ENCODE peak calls at places on chromosomes 4 and X, in ten cellular contexts. L is H9, B is GM23248, U is mammary epithelial cell, P is endodermal cell, O is HCT116, H is fibroblast of lung, N is IMR-90, G is SK-N-SH, K is DND-41. D is an unnamed sample.

GRCh38 chr4:150176559-150176958 is 98.3 kb downstream of the DCLK2 start:
- DNase-seq in L (no peak), B (peak), U (peak), P (no peak), O (no peak), H (peak), N (peak), G (peak), K (no peak), D (no peak)

GRCh38 chr4:10461091-10461849 is 4.0 kb upstream of the ZNF518B start:
- DNase-seq in L (peak), B (peak), U (peak), P (peak), O (no peak), H (peak), N (peak), G (peak), K (no peak), D (peak)

GRCh38 chrX:150052226-150052625 is 113.9 kb upstream of the EOLA2 start:
- DNase-seq in L (no peak), B (no peak), U (peak), P (no peak), O (no peak), H (no peak), N (no peak), G (no peak), K (no peak), D (no peak)

GRCh38 chrX:40705658-40706312 is 29.6 kb downstream of the MED14 start:
- DNase-seq in L (no peak), B (no peak), U (no peak), P (no peak), O (no peak), H (no peak), N (no peak), G (no peak), K (no peak), D (no peak)

GRCh38 chr4:102640669-102641068 is 120.1 kb downstream of the MANBA start:
- DNase-seq in L (no peak), B (peak), U (peak), P (no peak), O (no peak), H (peak), N (peak), G (no peak), K (no peak), D (peak)

GRCh38 chr4:3442959-3443749 is 1.4 kb downstream of the HGFAC start:
- DNase-seq in L (peak), B (peak), U (peak), P (peak), O (no peak), H (no peak), N (no peak), G (peak), K (peak), D (peak)

GRCh38 chr4:7649741-7650531 is 215.2 kb upstream of the PSAPL1 start:
- DNase-seq in L (no peak), B (peak), U (peak), P (no peak), O (peak), H (peak), N (peak), G (no peak), K (no peak), D (peak)

GRCh38 chrX:2488621-2489285 is 12.0 kb downstream of the DHRSX start:
- DNase-seq in L (no peak), B (no peak), U (no peak), P (peak), O (no peak), H (no peak), N (no peak), G (no peak), K (no peak), D (no peak)

GRCh38 chr4:66911898-66912297 is 633.4 kb downstream of the CENPC start:
- DNase-seq in L (no peak), B (no peak), U (peak), P (no peak), O (no peak), H (peak), N (no peak), G (no peak), K (no peak), D (peak)

GRCh38 chr4:76434901-76435688 is at the start of gene SHROOM3:
- DNase-seq in L (no peak), B (peak), U (peak), P (peak), O (no peak), H (peak), N (no peak), G (no peak), K (no peak), D (peak)

GRCh38 chr4:45554423-45554822 is 569.4 kb downstream of the GABRG1 start:
- DNase-seq in L (no peak), B (peak), U (peak), P (no peak), O (no peak), H (peak), N (no peak), G (no peak), K (no peak), D (no peak)

GRCh38 chr4:185730387-185730786 is 81.6 kb downstream of the SORBS2 start:
- DNase-seq in L (no peak), B (no peak), U (peak), P (no peak), O (no peak), H (peak), N (no peak), G (no peak), K (peak), D (no peak)

GRCh38 chr4:143743591-143743990 is 43.1 kb upstream of the FREM3 start:
- DNase-seq in L (no peak), B (no peak), U (no peak), P (no peak), O (no peak), H (no peak), N (no peak), G (no peak), K (no peak), D (no peak)

GRCh38 chr4:106409901-106410889 is 41.6 kb upstream of the GIMD1 start:
- DNase-seq in L (peak), B (no peak), U (no peak), P (peak), O (no peak), H (peak), N (no peak), G (no peak), K (no peak), D (peak)

GRCh38 chrX:17519349-17519748 is 144.3 kb downstream of the NHS start:
- DNase-seq in L (no peak), B (peak), U (no peak), P (no peak), O (no peak), H (no peak), N (peak), G (no peak), K (no peak), D (no peak)

GRCh38 chr4:3196670-3197359 is 52.1 kb upstream of the MSANTD1 start:
- DNase-seq in L (no peak), B (no peak), U (no peak), P (peak), O (no peak), H (no peak), N (no peak), G (no peak), K (no peak), D (no peak)

GRCh38 chr4:48042979-48043461 is 26.4 kb downstream of the NIPAL1 start:
- DNase-seq in L (no peak), B (no peak), U (peak), P (no peak), O (no peak), H (no peak), N (no peak), G (no peak), K (no peak), D (no peak)

GRCh38 chrX:119690921-119691716 is 1.8 kb downstream of the SEPTIN6 start:
- DNase-seq in L (no peak), B (peak), U (peak), P (no peak), O (no peak), H (peak), N (peak), G (peak), K (peak), D (peak)

GRCh38 chr4:2163311-2163821 is 78.6 kb downstream of the HAUS3 start:
- DNase-seq in L (no peak), B (no peak), U (no peak), P (no peak), O (no peak), H (no peak), N (peak), G (no peak), K (no peak), D (no peak)

GRCh38 chrX:23720117-23720677 is 22.9 kb downstream of the ACOT9 start:
- DNase-seq in L (no peak), B (no peak), U (no peak), P (no peak), O (no peak), H (no peak), N (no peak), G (no peak), K (no peak), D (no peak)

GRCh38 chrX:148567229-148567628 is 66.8 kb downstream of the AFF2 start:
- DNase-seq in L (no peak), B (peak), U (peak), P (no peak), O (no peak), H (peak), N (peak), G (no peak), K (no peak), D (peak)

GRCh38 chr4:45502471-45502870 is 621.4 kb downstream of the GABRG1 start:
- DNase-seq in L (no peak), B (no peak), U (peak), P (no peak), O (no peak), H (no peak), N (no peak), G (no peak), K (no peak), D (no peak)

GRCh38 chrX:25343060-25343459 is 327.3 kb upstream of the ARX start:
- DNase-seq in L (no peak), B (no peak), U (no peak), P (no peak), O (no peak), H (no peak), N (no peak), G (no peak), K (no peak), D (no peak)

GRCh38 chr4:163380703-163381102 is 37.0 kb downstream of the NPY5R start:
- DNase-seq in L (no peak), B (no peak), U (no peak), P (no peak), O (no peak), H (no peak), N (no peak), G (no peak), K (no peak), D (no peak)

GRCh38 chrX:153781428-153782047 is 697 bp downstream of the SRPK3 start:
- DNase-seq in L (no peak), B (peak), U (no peak), P (no peak), O (no peak), H (no peak), N (no peak), G (no peak), K (no peak), D (no peak)

GRCh38 chrX:49850028-49850427 is 20.9 kb downstream of the PAGE4 start:
- DNase-seq in L (no peak), B (no peak), U (no peak), P (no peak), O (no peak), H (no peak), N (no peak), G (no peak), K (no peak), D (no peak)

GRCh38 chr4:173494013-173494970 is 35.7 kb downstream of the HAND2 start:
- DNase-seq in L (peak), B (peak), U (peak), P (peak), O (peak), H (peak), N (peak), G (no peak), K (peak), D (peak)
- H3K9ac ChIP-seq in L (no peak), B (no peak), U (no peak), P (no peak), O (no peak), H (no peak), N (no peak), G (no peak), K (peak), D (peak)

GRCh38 chr4:61760820-61761219 is 560.7 kb downstream of the ADGRL3 start:
- DNase-seq in L (no peak), B (no peak), U (no peak), P (no peak), O (no peak), H (no peak), N (no peak), G (no peak), K (no peak), D (no peak)

GRCh38 chr4:61762722-61763627 is 562.8 kb downstream of the ADGRL3 start:
- DNase-seq in L (no peak), B (no peak), U (no peak), P (no peak), O (no peak), H (no peak), N (no peak), G (no peak), K (no peak), D (no peak)

GRCh38 chr4:61763682-61764081 is 563.6 kb downstream of the ADGRL3 start:
- DNase-seq in L (no peak), B (no peak), U (no peak), P (no peak), O (no peak), H (no peak), N (no peak), G (no peak), K (no peak), D (no peak)
- H3K27ac ChIP-seq in L (no peak), B (no peak), U (no peak), P (no peak), O (no peak), H (no peak), N (no peak), G (no peak), K (no peak), D (no peak)

GRCh38 chr4:155570661-155571060 is 96.0 kb upstream of the GUCY1A1 start:
- DNase-seq in L (no peak), B (no peak), U (no peak), P (no peak), O (no peak), H (no peak), N (no peak), G (no peak), K (no peak), D (no peak)

GRCh38 chr4:155569960-155570515 is 96.6 kb upstream of the GUCY1A1 start:
- DNase-seq in L (no peak), B (peak), U (no peak), P (no peak), O (no peak), H (peak), N (peak), G (no peak), K (no peak), D (no peak)

GRCh38 chr4:155571184-155571944 is 95.3 kb upstream of the GUCY1A1 start:
- DNase-seq in L (no peak), B (peak), U (no peak), P (no peak), O (no peak), H (no peak), N (no peak), G (peak), K (no peak), D (no peak)

GRCh38 chr4:155568641-155569040 is 98.0 kb upstream of the GUCY1A1 start:
- DNase-seq in L (no peak), B (no peak), U (no peak), P (no peak), O (no peak), H (no peak), N (no peak), G (no peak), K (no peak), D (no peak)

GRCh38 chr4:155569471-155569870 is 97.2 kb upstream of the GUCY1A1 start:
- DNase-seq in L (no peak), B (no peak), U (no peak), P (no peak), O (no peak), H (no peak), N (no peak), G (no peak), K (no peak), D (no peak)
- H3K9ac ChIP-seq in L (no peak), B (no peak), U (no peak), P (no peak), O (no peak), H (no peak), N (no peak), G (no peak), K (no peak), D (no peak)

DNA sequence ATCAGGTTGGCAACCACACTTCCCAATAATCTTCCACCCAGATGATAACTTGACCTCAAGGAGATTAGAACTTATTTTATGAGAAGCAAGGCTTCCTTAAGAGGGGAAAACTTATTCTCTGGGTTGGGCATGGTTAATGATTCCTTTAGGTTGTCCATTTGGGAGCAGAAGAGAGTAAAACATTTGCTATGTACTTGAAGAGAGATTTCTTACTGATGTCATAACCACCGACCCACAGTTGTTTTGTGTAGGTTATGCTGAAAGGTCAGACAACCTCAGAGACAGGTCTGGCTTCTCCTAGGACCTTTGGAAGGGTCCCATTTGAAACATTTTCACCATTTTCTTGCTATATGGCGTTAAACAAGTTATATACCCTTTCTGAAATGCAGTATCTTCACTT is 56.1 kb downstream of the FAM114A1 start:
- DNase-seq in L (no peak), B (no peak), U (no peak), P (no peak), O (no peak), H (no peak), N (no peak), G (no peak), K (no peak), D (no peak)
- H3K27ac ChIP-seq in L (no peak), B (no peak), U (no peak), P (peak), O (no peak), H (no peak), N (no peak), G (no peak), K (no peak), D (peak)

GRCh38 chr4:40335508-40335860 is 351 bp downstream of the CHRNA9 start:
- DNase-seq in L (no peak), B (peak), U (no peak), P (no peak), O (no peak), H (peak), N (peak), G (no peak), K (no peak), D (peak)
- H3K9ac ChIP-seq in L (no peak), B (peak), U (no peak), P (no peak), O (no peak), H (no peak), N (no peak), G (no peak), K (no peak), D (no peak)

GRCh38 chrX:12570859-12571501 is 220.2 kb upstream of the PRPS2 start:
- DNase-seq in L (no peak), B (no peak), U (no peak), P (no peak), O (no peak), H (no peak), N (no peak), G (no peak), K (no peak), D (no peak)
- H3K27ac ChIP-seq in L (no peak), B (no peak), U (no peak), P (no peak), O (no peak), H (no peak), N (no peak), G (no peak), K (no peak), D (no peak)

GRCh38 chrX:57285001-57285400 is 1.5 kb upstream of the FAAH2 start:
- DNase-seq in L (no peak), B (no peak), U (no peak), P (no peak), O (no peak), H (no peak), N (no peak), G (no peak), K (no peak), D (no peak)
- H3K9ac ChIP-seq in L (no peak), B (no peak), U (no peak), P (no peak), O (no peak), H (no peak), N (no peak), G (no peak), K (no peak), D (no peak)

DNA sequence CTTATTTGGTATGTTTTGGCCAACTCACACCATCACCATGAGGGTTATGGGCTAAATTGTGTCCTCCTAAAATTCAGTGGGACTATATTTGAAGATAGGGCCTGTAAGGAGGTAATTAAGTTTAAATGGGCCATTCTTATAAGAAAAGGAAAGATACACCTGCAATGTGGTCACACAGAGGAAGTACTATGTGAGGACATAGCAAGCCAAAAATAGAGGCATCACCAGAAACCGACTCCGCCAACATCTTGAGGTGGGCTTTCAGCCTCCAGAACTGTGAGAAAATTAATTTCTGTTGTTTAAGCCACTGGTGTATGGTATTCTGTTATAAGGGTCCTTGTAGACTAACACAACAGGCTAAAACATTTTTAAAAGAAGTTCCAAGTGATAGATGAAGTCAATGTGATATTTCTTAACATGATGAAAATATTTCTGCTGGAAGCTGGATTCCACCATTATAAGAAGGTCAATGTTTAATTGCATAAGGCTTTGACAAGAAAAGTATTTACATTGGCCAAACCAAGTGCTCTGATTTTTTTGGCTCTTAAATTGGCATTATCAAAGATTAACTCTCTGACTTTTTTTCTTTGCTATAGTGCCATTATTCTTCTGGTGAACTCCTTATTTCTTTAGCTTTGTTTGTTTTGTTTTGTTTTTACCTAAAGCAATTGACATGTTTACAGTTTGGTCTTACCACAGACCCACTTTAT is 540.9 kb downstream of the PPARGC1A start:
- DNase-seq in L (no peak), B (no peak), U (no peak), P (no peak), O (no peak), H (no peak), N (no peak), G (no peak), K (peak), D (no peak)
- H3K27ac ChIP-seq in L (no peak), B (no peak), U (no peak), P (no peak), O (no peak), H (no peak), N (no peak), G (no peak), K (no peak), D (no peak)

GRCh38 chr4:128354205-128354821 is 66.7 kb upstream of the PGRMC2 start:
- DNase-seq in L (no peak), B (peak), U (peak), P (no peak), O (no peak), H (peak), N (peak), G (peak), K (no peak), D (peak)
- H3K9ac ChIP-seq in L (no peak), B (peak), U (no peak), P (no peak), O (no peak), H (no peak), N (peak), G (peak), K (no peak), D (no peak)

GRCh38 chr4:140662082-140662869 is 93.5 kb upstream of the UCP1 start:
- DNase-seq in L (no peak), B (peak), U (peak), P (peak), O (no peak), H (peak), N (peak), G (no peak), K (no peak), D (no peak)
- H3K27ac ChIP-seq in L (no peak), B (no peak), U (no peak), P (no peak), O (no peak), H (no peak), N (no peak), G (no peak), K (no peak), D (peak)

D was measured in mesenchymal stem cell.